ENCODE peak calls at places on chromosomes 6 and 20, in six cellular contexts. One of them, this sample, is unnamed.

GRCh38 chr20:41048475-41049242 is 20.0 kb downstream of the TOP1 start:
- DNase-seq in neuronal stem cell: no peak
- DNase-seq in IMR-90: no peak
- DNase-seq in H1: no peak
- DNase-seq in H9: no peak
- DNase-seq in trophoblast cell: no peak
- DNase-seq in this sample: no peak

GRCh38 chr6:138428943-138429616 is 25.1 kb downstream of the HEBP2 start:
- DNase-seq in neuronal stem cell: peak
- DNase-seq in IMR-90: peak
- DNase-seq in H1: no peak
- DNase-seq in H9: no peak
- DNase-seq in trophoblast cell: peak
- DNase-seq in this sample: peak

GRCh38 chr20:1526896-1527295 is 30.6 kb downstream of the SIRPD start:
- DNase-seq in neuronal stem cell: no peak
- DNase-seq in IMR-90: peak
- DNase-seq in H1: no peak
- DNase-seq in H9: no peak
- DNase-seq in trophoblast cell: no peak
- DNase-seq in this sample: no peak

GRCh38 chr20:5397418-5397817 is 80.7 kb upstream of the PROKR2 start:
- DNase-seq in neuronal stem cell: no peak
- DNase-seq in IMR-90: no peak
- DNase-seq in H1: no peak
- DNase-seq in H9: no peak
- DNase-seq in trophoblast cell: no peak
- DNase-seq in this sample: no peak

GRCh38 chr6:88636871-88637270 is 326.5 kb downstream of the RNGTT start:
- DNase-seq in neuronal stem cell: no peak
- DNase-seq in IMR-90: no peak
- DNase-seq in H1: no peak
- DNase-seq in H9: no peak
- DNase-seq in trophoblast cell: no peak
- DNase-seq in this sample: no peak

GRCh38 chr6:33668914-33669313 is 42.6 kb downstream of the UQCC2 start:
- DNase-seq in neuronal stem cell: no peak
- DNase-seq in IMR-90: no peak
- DNase-seq in H1: no peak
- DNase-seq in H9: peak
- DNase-seq in trophoblast cell: peak
- DNase-seq in this sample: no peak

GRCh38 chr6:157155838-157156237 is 167.5 kb downstream of the TMEM242 start:
- DNase-seq in neuronal stem cell: no peak
- DNase-seq in IMR-90: no peak
- DNase-seq in H1: no peak
- DNase-seq in H9: no peak
- DNase-seq in trophoblast cell: peak
- DNase-seq in this sample: no peak

GRCh38 chr20:47765715-47766594 is 19.3 kb downstream of the SULF2 start:
- DNase-seq in neuronal stem cell: peak
- DNase-seq in IMR-90: no peak
- DNase-seq in H1: no peak
- DNase-seq in H9: peak
- DNase-seq in trophoblast cell: no peak
- DNase-seq in this sample: peak

GRCh38 chr6:169738972-169739529 is 12.3 kb downstream of the DYNLT2 start:
- DNase-seq in neuronal stem cell: no peak
- DNase-seq in IMR-90: no peak
- DNase-seq in H1: no peak
- DNase-seq in H9: no peak
- DNase-seq in trophoblast cell: no peak
- DNase-seq in this sample: no peak

GRCh38 chr20:45963059-45964011 is 8.7 kb downstream of the ZNF335 start:
- DNase-seq in neuronal stem cell: no peak
- DNase-seq in IMR-90: peak
- DNase-seq in H1: no peak
- DNase-seq in H9: peak
- DNase-seq in trophoblast cell: peak
- DNase-seq in this sample: peak

GRCh38 chr20:62011938-62012534 is 53.6 kb downstream of the TAF4 start:
- DNase-seq in neuronal stem cell: no peak
- DNase-seq in IMR-90: no peak
- DNase-seq in H1: no peak
- DNase-seq in H9: no peak
- DNase-seq in trophoblast cell: no peak
- DNase-seq in this sample: no peak

GRCh38 chr20:25309395-25310267 is 61.7 kb downstream of the PYGB start:
- DNase-seq in neuronal stem cell: no peak
- DNase-seq in IMR-90: peak
- DNase-seq in H1: no peak
- DNase-seq in H9: no peak
- DNase-seq in trophoblast cell: peak
- DNase-seq in this sample: peak

GRCh38 chr6:134041093-134041492 is 11.3 kb downstream of the SLC2A12 start:
- DNase-seq in neuronal stem cell: no peak
- DNase-seq in IMR-90: peak
- DNase-seq in H1: no peak
- DNase-seq in H9: no peak
- DNase-seq in trophoblast cell: peak
- DNase-seq in this sample: peak

GRCh38 chr20:4509825-4510522 is 211.7 kb upstream of the PRND start:
- DNase-seq in neuronal stem cell: no peak
- DNase-seq in IMR-90: peak
- DNase-seq in H1: no peak
- DNase-seq in H9: no peak
- DNase-seq in trophoblast cell: no peak
- DNase-seq in this sample: no peak

GRCh38 chr6:33880104-33880678 is 76.4 kb upstream of the MLN start:
- DNase-seq in neuronal stem cell: no peak
- DNase-seq in IMR-90: no peak
- DNase-seq in H1: no peak
- DNase-seq in H9: no peak
- DNase-seq in trophoblast cell: no peak
- DNase-seq in this sample: no peak

GRCh38 chr6:51866867-51867266 is 220.5 kb downstream of the PKHD1 start:
- DNase-seq in neuronal stem cell: no peak
- DNase-seq in IMR-90: no peak
- DNase-seq in H1: no peak
- DNase-seq in H9: no peak
- DNase-seq in trophoblast cell: no peak
- DNase-seq in this sample: no peak

GRCh38 chr6:51865176-51865575 is 222.2 kb downstream of the PKHD1 start:
- DNase-seq in neuronal stem cell: no peak
- DNase-seq in IMR-90: no peak
- DNase-seq in H1: no peak
- DNase-seq in H9: no peak
- DNase-seq in trophoblast cell: no peak
- DNase-seq in this sample: no peak

GRCh38 chr6:51868591-51869355 is 218.6 kb downstream of the PKHD1 start:
- DNase-seq in neuronal stem cell: no peak
- DNase-seq in IMR-90: no peak
- DNase-seq in H1: no peak
- DNase-seq in H9: no peak
- DNase-seq in trophoblast cell: no peak
- DNase-seq in this sample: no peak

DNA sequence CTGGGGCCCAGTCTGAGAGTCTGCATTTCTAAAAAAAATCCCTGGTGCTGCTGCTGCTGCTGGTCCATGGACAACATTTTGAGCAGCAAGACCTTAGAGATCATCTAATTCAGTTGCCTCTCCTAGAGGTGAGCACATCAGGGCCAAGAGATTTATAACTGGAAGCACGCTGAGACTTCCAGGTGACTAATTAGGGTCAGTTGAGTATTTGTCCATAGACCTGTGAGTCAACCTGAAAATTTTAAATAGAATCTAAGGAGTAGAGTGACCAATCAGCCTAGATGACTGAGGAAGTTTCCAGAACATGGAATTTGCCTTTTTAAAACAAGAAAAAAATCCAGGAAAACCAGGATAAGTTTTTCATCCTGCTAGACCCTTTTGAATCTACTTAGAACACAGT is 221.4 kb downstream of the PKHD1 start:
- DNase-seq in neuronal stem cell: no peak
- DNase-seq in IMR-90: no peak
- DNase-seq in H1: no peak
- DNase-seq in H9: no peak
- DNase-seq in trophoblast cell: no peak
- DNase-seq in this sample: no peak
- H3K18ac ChIP-seq in neuronal stem cell: no peak
- H3K18ac ChIP-seq in IMR-90: no peak
- H3K18ac ChIP-seq in H1: no peak
- H3K18ac ChIP-seq in H9: no peak
- H3K18ac ChIP-seq in trophoblast cell: no peak
- H3K18ac ChIP-seq in this sample: no peak

DNA sequence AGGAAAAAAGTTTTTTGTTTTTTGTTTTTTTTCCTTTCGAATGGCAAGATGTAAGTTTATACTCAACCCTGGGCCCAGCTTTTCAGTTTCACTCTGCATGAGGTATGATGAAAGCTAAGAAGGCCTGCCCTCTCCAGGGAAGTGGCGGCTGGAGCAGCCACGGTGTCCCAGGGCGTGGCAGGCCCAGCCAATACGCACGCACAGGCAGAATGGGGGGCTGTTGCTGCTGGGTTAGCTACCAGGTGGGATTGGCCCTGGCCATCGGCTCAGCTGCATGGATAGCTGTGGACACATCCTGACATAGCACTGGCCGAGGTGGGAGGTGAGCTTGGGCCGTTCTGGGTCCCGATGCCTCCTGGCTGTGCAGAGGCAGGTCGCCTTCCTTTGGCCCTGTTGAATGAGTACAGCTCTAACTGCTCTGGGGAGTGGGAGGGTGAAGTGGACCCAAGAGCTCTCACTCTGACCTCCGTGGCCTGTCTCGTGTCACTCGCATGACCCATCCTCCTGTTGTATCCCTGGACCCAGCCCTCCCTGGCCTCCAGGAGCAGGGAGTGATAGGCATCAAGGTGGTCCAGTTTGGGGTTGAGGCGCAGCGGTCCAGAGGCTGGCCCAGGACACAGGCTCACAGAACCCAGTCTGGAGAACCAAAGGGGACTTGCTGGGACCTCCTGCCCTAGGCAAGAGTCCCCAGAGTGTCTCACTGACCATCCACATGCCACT is 18.1 kb downstream of the MYT1 start:
- DNase-seq in neuronal stem cell: no peak
- DNase-seq in IMR-90: no peak
- DNase-seq in H1: no peak
- DNase-seq in H9: no peak
- DNase-seq in trophoblast cell: no peak
- DNase-seq in this sample: no peak
- H3K14ac ChIP-seq in neuronal stem cell: peak
- H3K14ac ChIP-seq in IMR-90: no peak
- H3K14ac ChIP-seq in H1: no peak
- H3K14ac ChIP-seq in H9: no peak
- H3K14ac ChIP-seq in trophoblast cell: no peak
- H3K14ac ChIP-seq in this sample: no peak

GRCh38 chr20:50510706-50511401 is 671 bp downstream of the PTPN1 start:
- DNase-seq in neuronal stem cell: peak
- DNase-seq in IMR-90: no peak
- DNase-seq in H1: no peak
- DNase-seq in H9: no peak
- DNase-seq in trophoblast cell: no peak
- DNase-seq in this sample: no peak

GRCh38 chr20:50508171-50508761 is 1.9 kb upstream of the PTPN1 start:
- DNase-seq in neuronal stem cell: no peak
- DNase-seq in IMR-90: no peak
- DNase-seq in H1: no peak
- DNase-seq in H9: peak
- DNase-seq in trophoblast cell: peak
- DNase-seq in this sample: no peak

GRCh38 chr20:50512323-50512722 is 2.1 kb downstream of the PTPN1 start:
- DNase-seq in neuronal stem cell: no peak
- DNase-seq in IMR-90: no peak
- DNase-seq in H1: no peak
- DNase-seq in H9: no peak
- DNase-seq in trophoblast cell: no peak
- DNase-seq in this sample: no peak

GRCh38 chr20:50513169-50514034 is 3.2 kb downstream of the PTPN1 start:
- DNase-seq in neuronal stem cell: no peak
- DNase-seq in IMR-90: peak
- DNase-seq in H1: no peak
- DNase-seq in H9: no peak
- DNase-seq in trophoblast cell: no peak
- DNase-seq in this sample: peak

DNA sequence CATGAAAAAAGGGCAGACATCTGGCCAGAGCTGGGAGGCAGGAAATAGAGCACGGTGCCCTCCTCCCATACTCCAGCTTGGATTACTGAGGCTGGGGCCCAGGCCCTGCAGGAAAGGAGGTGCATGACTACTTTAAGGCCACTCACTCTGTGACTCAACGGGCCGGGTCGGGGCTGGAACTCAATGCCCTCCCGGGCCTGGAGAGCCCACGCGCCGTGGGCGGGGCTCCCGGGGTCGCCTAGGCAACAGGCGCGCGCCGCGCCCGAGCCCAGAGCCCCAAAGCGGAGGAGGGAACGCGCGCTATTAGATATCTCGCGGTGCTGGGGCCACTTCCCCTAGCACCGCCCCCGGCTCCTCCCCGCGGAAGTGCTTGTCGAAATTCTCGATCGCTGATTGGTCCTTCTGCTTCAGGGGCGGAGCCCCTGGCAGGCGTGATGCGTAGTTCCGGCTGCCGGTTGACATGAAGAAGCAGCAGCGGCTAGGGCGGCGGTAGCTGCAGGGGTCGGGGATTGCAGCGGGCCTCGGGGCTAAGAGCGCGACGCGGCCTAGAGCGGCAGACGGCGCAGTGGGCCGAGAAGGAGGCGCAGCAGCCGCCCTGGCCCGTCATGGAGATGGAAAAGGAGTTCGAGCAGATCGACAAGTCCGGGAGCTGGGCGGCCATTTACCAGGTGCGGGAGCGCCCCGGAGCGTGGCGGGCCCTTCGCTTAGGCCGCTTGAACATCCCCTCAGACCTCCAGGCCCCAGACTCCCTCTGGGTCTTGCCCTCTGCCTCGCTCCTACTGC is at the start of gene PTPN1:
- DNase-seq in neuronal stem cell: peak
- DNase-seq in IMR-90: peak
- DNase-seq in H1: peak
- DNase-seq in H9: peak
- DNase-seq in trophoblast cell: peak
- DNase-seq in this sample: peak
- H3K18ac ChIP-seq in neuronal stem cell: peak
- H3K18ac ChIP-seq in IMR-90: peak
- H3K18ac ChIP-seq in H1: peak
- H3K18ac ChIP-seq in H9: peak
- H3K18ac ChIP-seq in trophoblast cell: peak
- H3K18ac ChIP-seq in this sample: peak

DNA sequence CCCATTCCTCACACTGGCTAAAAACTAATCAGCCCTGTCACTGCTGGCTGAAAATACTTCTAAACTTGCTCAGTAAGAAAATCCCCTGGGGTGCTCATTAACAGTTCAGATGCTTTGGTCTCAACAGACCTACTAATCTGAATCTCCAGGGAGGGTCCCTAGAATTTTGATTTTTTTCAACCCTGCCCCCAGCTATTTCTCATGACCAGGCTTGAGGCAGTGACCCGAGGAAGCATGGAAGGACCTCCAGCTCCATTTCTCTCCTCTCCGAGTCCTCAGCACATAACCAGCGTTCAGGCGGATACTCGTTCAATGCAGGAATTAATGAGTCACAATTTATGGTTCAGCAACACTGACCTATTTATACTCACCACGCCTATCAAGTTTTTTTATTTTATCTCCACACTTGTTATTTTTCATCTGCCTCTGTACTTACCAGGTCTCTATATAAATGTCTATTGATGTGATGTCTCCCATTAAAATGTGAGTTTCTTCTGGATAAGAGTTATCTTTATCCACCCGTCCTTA is 369.2 kb upstream of the CDH4 start:
- DNase-seq in neuronal stem cell: no peak
- DNase-seq in IMR-90: no peak
- DNase-seq in H1: no peak
- DNase-seq in H9: no peak
- DNase-seq in trophoblast cell: no peak
- DNase-seq in this sample: no peak
- H3K14ac ChIP-seq in neuronal stem cell: no peak
- H3K14ac ChIP-seq in IMR-90: no peak
- H3K14ac ChIP-seq in H1: no peak
- H3K14ac ChIP-seq in H9: no peak
- H3K14ac ChIP-seq in trophoblast cell: no peak
- H3K14ac ChIP-seq in this sample: no peak

This sample was measured in mesenchymal stem cell.